ENCODE peak calls at places on chromosomes 7 and 10, in five cellular contexts. C is HepG2, F is GM12878, J is K562, O is H1. R is an unnamed sample.

GRCh38 chr10:43322769-43323168 is 48.7 kb upstream of the FXYD4 start:
- DNase-seq in C (no peak), F (no peak), J (peak), O (peak), R (no peak)

GRCh38 chr10:5584895-5585516 is 60.2 kb downstream of the CALML3 start:
- DNase-seq in C (peak), F (peak), J (no peak), O (peak), R (peak)

GRCh38 chr10:44310762-44311562 is 73.9 kb downstream of the CXCL12 start:
- DNase-seq in C (no peak), F (no peak), J (peak), O (peak), R (peak)

GRCh38 chr10:76252733-76253132 is 821.3 kb downstream of the LRMDA start:
- DNase-seq in C (no peak), F (no peak), J (no peak), O (no peak), R (no peak)

GRCh38 chr7:15643000-15643705 is 43.3 kb downstream of the MEOX2 start:
- DNase-seq in C (no peak), F (no peak), J (no peak), O (no peak), R (no peak)

GRCh38 chr7:3301831-3302618 is 973 bp downstream of the SDK1 start:
- DNase-seq in C (peak), F (no peak), J (peak), O (no peak), R (no peak)

GRCh38 chr7:158527038-158527437 is 60.6 kb downstream of the PTPRN2 start:
- DNase-seq in C (no peak), F (no peak), J (no peak), O (no peak), R (no peak)

GRCh38 chr10:79381804-79382221 is 34.5 kb downstream of the PPIF start:
- DNase-seq in C (peak), F (no peak), J (no peak), O (no peak), R (no peak)

GRCh38 chr10:86327954-86328705 is 38.5 kb downstream of the GRID1 start:
- DNase-seq in C (no peak), F (no peak), J (no peak), O (no peak), R (no peak)

GRCh38 chr7:64463636-64464375 is 99.1 kb downstream of the ZNF680 start:
- DNase-seq in C (no peak), F (no peak), J (peak), O (no peak), R (no peak)

GRCh38 chr10:121608669-121609190 is 10.5 kb upstream of the FGFR2 start:
- DNase-seq in C (peak), F (no peak), J (peak), O (no peak), R (peak)

GRCh38 chr7:157000047-157000726 is 10.3 kb downstream of the MNX1 start:
- DNase-seq in C (no peak), F (no peak), J (peak), O (no peak), R (no peak)

GRCh38 chr10:23472181-23472580 is 33.3 kb downstream of the OTUD1 start:
- DNase-seq in C (no peak), F (no peak), J (no peak), O (no peak), R (no peak)

GRCh38 chr10:29392376-29393021 is 103.6 kb downstream of the LYZL1 start:
- DNase-seq in C (peak), F (no peak), J (peak), O (no peak), R (no peak)

GRCh38 chr7:134420509-134421125 is 38.3 kb downstream of the AKR1B1 start:
- DNase-seq in C (peak), F (no peak), J (peak), O (no peak), R (peak)

GRCh38 chr10:21888959-21889358 is 114.6 kb downstream of the DNAJC1 start:
- DNase-seq in C (no peak), F (peak), J (no peak), O (no peak), R (no peak)

GRCh38 chr7:193538-194256 is 1.3 kb downstream of the FAM20C start:
- DNase-seq in C (no peak), F (no peak), J (no peak), O (no peak), R (no peak)

GRCh38 chr7:8566016-8566415 is 132.6 kb downstream of the NXPH1 start:
- DNase-seq in C (no peak), F (no peak), J (no peak), O (no peak), R (no peak)

GRCh38 chr7:107951896-107952295 is 51.1 kb downstream of the LAMB1 start:
- DNase-seq in C (no peak), F (no peak), J (no peak), O (no peak), R (no peak)

GRCh38 chr7:4102231-4102841 is 579.8 kb upstream of the FOXK1 start:
- DNase-seq in C (no peak), F (no peak), J (no peak), O (no peak), R (no peak)

GRCh38 chr7:1637155-1637554 is 32.9 kb upstream of the ELFN1 start:
- DNase-seq in C (no peak), F (no peak), J (no peak), O (no peak), R (no peak)

GRCh38 chr10:44908936-44909335 is 2.2 kb upstream of the TMEM72 start:
- DNase-seq in C (no peak), F (no peak), J (no peak), O (no peak), R (no peak)

GRCh38 chr7:154746551-154746950 is 256.4 kb downstream of the PAXIP1 start:
- DNase-seq in C (no peak), F (no peak), J (no peak), O (no peak), R (no peak)

GRCh38 chr10:118047363-118047719 is 600 bp upstream of the RAB11FIP2 start:
- DNase-seq in C (no peak), F (no peak), J (peak), O (no peak), R (no peak)

GRCh38 chr10:118057351-118057750 is 10.6 kb upstream of the RAB11FIP2 start:
- DNase-seq in C (no peak), F (no peak), J (no peak), O (no peak), R (no peak)

GRCh38 chr10:118054383-118054782 is 7.6 kb upstream of the RAB11FIP2 start:
- DNase-seq in C (no peak), F (no peak), J (no peak), O (no peak), R (no peak)

GRCh38 chr10:118052816-118053215 is 6.1 kb upstream of the RAB11FIP2 start:
- DNase-seq in C (no peak), F (no peak), J (no peak), O (no peak), R (no peak)
- TF ChIP-seq SRF in C (no peak), F (no peak), J (no peak), O (no peak), R (no peak)

GRCh38 chr7:112905950-112906349 is 115.8 kb upstream of the TMEM168 start:
- DNase-seq in C (no peak), F (no peak), J (no peak), O (no peak), R (no peak)

GRCh38 chr7:112907658-112908057 is 117.5 kb upstream of the TMEM168 start:
- DNase-seq in C (no peak), F (no peak), J (no peak), O (no peak), R (no peak)

GRCh38 chr7:112905413-112905812 is 115.2 kb upstream of the TMEM168 start:
- DNase-seq in C (no peak), F (no peak), J (no peak), O (no peak), R (no peak)

GRCh38 chr7:112908106-112908505 is 117.9 kb upstream of the TMEM168 start:
- DNase-seq in C (no peak), F (no peak), J (no peak), O (no peak), R (no peak)
- TF ChIP-seq SRF in C (no peak), F (no peak), J (no peak), O (no peak), R (no peak)

GRCh38 chr7:103063895-103064294 is 10.7 kb downstream of the FBXL13 start:
- DNase-seq in C (no peak), F (no peak), J (no peak), O (no peak), R (no peak)

GRCh38 chr7:103071000-103071399 is 3.6 kb downstream of the FBXL13 start:
- DNase-seq in C (no peak), F (no peak), J (no peak), O (no peak), R (no peak)

GRCh38 chr7:103068429-103069403 is 5.9 kb downstream of the FBXL13 start:
- DNase-seq in C (no peak), F (no peak), J (no peak), O (no peak), R (no peak)

DNA sequence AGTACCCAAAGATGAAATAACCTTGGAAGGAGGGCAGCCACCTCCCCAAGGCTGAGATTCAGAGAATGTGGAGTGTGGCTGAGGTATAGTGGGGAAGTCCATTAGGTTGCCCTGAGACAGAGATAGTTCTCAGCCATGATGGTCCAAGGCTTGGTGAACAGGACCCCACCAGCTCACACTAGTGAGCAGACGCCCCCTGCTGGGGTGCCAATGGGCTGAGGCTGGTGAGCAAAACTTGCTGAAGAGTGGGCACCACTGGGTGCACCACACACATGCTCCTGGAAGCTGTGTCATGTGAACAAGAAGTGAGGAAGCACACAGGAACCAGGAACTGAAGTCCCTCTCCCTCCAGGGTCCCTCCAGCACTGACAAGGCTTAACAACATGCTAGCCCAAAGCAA is 8.9 kb downstream of the FBXL13 start:
- DNase-seq in C (peak), F (no peak), J (peak), O (no peak), R (peak)
- TF ChIP-seq SRF in C (no peak), F (no peak), J (no peak), O (no peak), R (no peak)

GRCh38 chr7:94882891-94883290 is 24.5 kb upstream of the PPP1R9A start:
- DNase-seq in C (no peak), F (no peak), J (no peak), O (no peak), R (no peak)
- TF ChIP-seq SRF in C (no peak), F (no peak), J (no peak), O (no peak), R (no peak)

GRCh38 chr7:78563186-78563585 is 764.6 kb downstream of the PHTF2 start:
- DNase-seq in C (no peak), F (no peak), J (no peak), O (peak), R (no peak)
- TF ChIP-seq SRF in C (no peak), F (no peak), J (no peak), O (no peak), R (no peak)

DNA sequence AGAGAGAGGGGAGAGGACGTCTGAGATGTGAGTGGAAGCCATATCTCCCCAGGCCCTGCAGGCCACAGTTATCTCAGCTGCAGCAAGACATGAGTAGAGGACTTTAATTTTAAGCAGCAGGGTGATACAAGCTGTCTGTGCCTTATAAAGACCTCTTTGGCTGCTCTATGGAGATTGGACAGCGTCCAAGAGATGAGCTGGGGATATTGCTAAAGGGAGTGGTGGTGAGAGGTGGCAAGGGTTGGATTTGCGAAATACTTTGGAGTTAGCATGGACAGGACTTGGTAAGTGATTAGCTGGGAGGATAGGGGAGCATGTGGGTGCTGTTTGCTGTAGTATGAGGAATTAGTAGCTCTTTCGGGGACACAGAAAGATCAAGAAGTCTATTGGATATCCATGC is 191.8 kb downstream of the CACNB2 start:
- DNase-seq in C (no peak), F (no peak), J (no peak), O (no peak), R (no peak)
- TF ChIP-seq SRF in C (no peak), F (no peak), J (no peak), O (no peak), R (no peak)

DNA sequence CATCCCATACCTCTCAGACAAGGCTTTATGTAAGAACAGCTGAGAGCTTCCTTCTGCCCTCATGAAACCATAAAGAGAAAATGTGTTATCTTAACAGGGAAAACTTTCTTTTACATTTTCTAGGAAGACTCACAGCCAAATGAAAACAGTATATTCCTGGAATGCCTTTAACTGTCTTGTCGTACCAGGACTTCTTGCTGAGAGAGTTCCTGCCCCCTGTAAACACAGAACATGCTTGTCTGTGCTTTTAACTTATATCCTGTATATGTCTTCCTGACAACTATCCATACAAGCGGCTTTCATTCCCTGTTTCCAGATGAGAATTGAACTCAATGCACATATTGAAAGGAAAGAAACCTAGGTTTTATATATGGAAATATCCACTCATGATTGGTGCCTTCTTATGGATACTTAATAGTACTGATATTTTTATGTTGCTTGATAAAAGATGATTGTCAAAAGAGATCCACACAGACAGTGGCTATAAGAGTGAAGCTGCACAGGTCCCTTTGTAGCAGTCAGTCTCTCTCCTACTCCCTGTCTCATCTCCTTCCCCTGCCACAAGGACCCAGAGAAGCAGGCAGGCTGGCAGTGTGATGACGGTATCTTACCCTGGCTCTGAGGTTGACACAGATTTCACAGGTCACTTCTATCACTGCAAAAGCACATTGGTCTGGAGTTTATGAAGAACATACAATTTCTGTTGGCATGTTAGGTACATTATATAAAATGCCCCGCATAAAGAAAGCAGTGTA is 64.6 kb upstream of the AHR start:
- DNase-seq in C (no peak), F (peak), J (no peak), O (no peak), R (no peak)
- TF ChIP-seq SRF in C (no peak), F (no peak), J (no peak), O (no peak), R (no peak)

DNA sequence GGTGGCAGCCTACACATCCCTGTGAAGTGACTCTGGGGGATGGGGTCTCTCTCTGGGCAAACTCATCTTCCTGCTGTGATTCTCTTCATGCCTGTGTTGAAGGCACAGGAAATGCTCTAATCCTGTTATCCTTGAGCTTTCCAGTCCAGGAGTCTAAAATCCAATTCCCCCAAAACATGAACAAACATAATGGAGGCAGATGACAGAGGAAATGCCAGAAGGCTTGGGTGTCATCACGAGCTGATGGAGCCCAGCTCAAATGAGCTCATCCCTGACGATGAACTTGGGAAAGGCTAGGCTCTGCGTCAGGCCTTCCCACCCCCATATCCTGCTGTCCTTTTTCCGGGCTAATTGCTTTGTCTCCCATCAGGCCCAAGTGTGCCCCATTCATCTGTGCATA is 165.9 kb upstream of the PODXL start:
- DNase-seq in C (no peak), F (no peak), J (no peak), O (no peak), R (no peak)
- TF ChIP-seq SRF in C (no peak), F (no peak), J (no peak), O (no peak), R (no peak)

DNA sequence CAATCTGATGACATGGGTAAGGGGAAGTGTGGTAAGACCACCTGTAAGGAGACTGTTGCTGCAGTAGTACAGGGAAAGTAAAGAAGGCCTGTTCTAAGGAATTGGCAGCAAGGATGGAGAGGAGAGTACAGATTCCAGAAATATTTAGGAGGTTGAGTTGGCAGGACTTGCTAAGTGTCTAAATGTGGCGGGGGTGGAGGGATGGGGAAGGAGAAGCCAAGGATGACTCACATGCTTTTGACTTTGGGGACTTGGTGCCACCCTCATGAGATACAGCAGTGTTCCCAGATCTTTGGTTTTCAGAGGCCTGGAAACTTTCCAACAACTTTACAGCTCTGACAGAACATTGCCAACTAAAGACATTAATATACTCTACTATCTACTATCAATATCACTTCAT is 45.4 kb downstream of the CDK6 start:
- DNase-seq in C (no peak), F (no peak), J (no peak), O (no peak), R (no peak)
- TF ChIP-seq SRF in C (no peak), F (no peak), J (no peak), O (no peak), R (no peak)